ENCODE peak calls at places on chromosome 3, in four cellular contexts. U is NCI-H2107, I is A549, V is mesothelial cell of epicardium. J is an unnamed sample.

GRCh38 chr3:15325228-15325627 is 7.2 kb downstream of the SH3BP5 start:
- DNase-seq in U (no peak), I (no peak), V (peak), J (no peak)

GRCh38 chr3:49019941-49020334 is 1.6 kb upstream of the DALRD3 start:
- DNase-seq in U (no peak), I (no peak), V (no peak), J (no peak)

GRCh38 chr3:197505796-197506553 is 49.8 kb downstream of the BDH1 start:
- DNase-seq in U (no peak), I (no peak), V (no peak), J (no peak)

GRCh38 chr3:125033135-125033534 is 22.7 kb downstream of the HEG1 start:
- DNase-seq in U (no peak), I (no peak), V (no peak), J (no peak)

GRCh38 chr3:184155644-184156521 is 706 bp downstream of the DVL3 start:
- DNase-seq in U (peak), I (no peak), V (no peak), J (no peak)

GRCh38 chr3:56137406-56137805 is 330.9 kb downstream of the ERC2 start:
- DNase-seq in U (no peak), I (no peak), V (no peak), J (no peak)

GRCh38 chr3:142817897-142818296 is 71.0 kb downstream of the PCOLCE2 start:
- DNase-seq in U (no peak), I (no peak), V (no peak), J (no peak)

GRCh38 chr3:156642750-156643728 is 31.4 kb upstream of the TIPARP start:
- DNase-seq in U (no peak), I (no peak), V (no peak), J (no peak)

GRCh38 chr3:172143060-172143451 is 103.7 kb downstream of the FNDC3B start:
- DNase-seq in U (no peak), I (no peak), V (no peak), J (no peak)

GRCh38 chr3:51384145-51384729 is 854 bp upstream of the MANF start:
- DNase-seq in U (no peak), I (no peak), V (no peak), J (peak)

GRCh38 chr3:127691494-127691893 is 18.7 kb downstream of the ABTB1 start:
- DNase-seq in U (no peak), I (no peak), V (no peak), J (peak)

GRCh38 chr3:141840737-141841544 is 35.5 kb upstream of the ATP1B3 start:
- DNase-seq in U (no peak), I (no peak), V (no peak), J (no peak)

GRCh38 chr3:46928297-46928696 is 48.2 kb downstream of the CCDC12 start:
- DNase-seq in U (no peak), I (no peak), V (no peak), J (no peak)